ENCODE peak calls at places on chromosomes 6 and 20, in six cellular contexts. One of them, this sample, is unnamed.

GRCh38 chr20:25084616-25085187 is 2.8 kb upstream of the VSX1 start:
- DNase-seq in Calu3: no peak
- DNase-seq in H9: peak
- DNase-seq in stimulated activated CD8-positive, alpha-beta memory T cell treated with anti-CD3 and anti-CD28 coated beads, Interleukin-12 subunit alpha, Interleukin-12 subunit beta, amount 100 ng/mL, for 4 hours: no peak
- DNase-seq in NCI-H1436: no peak
- DNase-seq in left lung: peak
- DNase-seq in this sample: peak

GRCh38 chr20:43720007-43720406 is 6.8 kb downstream of the GTSF1L start:
- DNase-seq in Calu3: no peak
- DNase-seq in H9: no peak
- DNase-seq in stimulated activated CD8-positive, alpha-beta memory T cell treated with anti-CD3 and anti-CD28 coated beads, Interleukin-12 subunit alpha, Interleukin-12 subunit beta, amount 100 ng/mL, for 4 hours: no peak
- DNase-seq in NCI-H1436: no peak
- DNase-seq in left lung: no peak
- DNase-seq in this sample: no peak

GRCh38 chr6:116314878-116315277 is 35.1 kb upstream of the TSPYL1 start:
- DNase-seq in Calu3: peak
- DNase-seq in H9: no peak
- DNase-seq in stimulated activated CD8-positive, alpha-beta memory T cell treated with anti-CD3 and anti-CD28 coated beads, Interleukin-12 subunit alpha, Interleukin-12 subunit beta, amount 100 ng/mL, for 4 hours: no peak
- DNase-seq in NCI-H1436: no peak
- DNase-seq in left lung: no peak
- DNase-seq in this sample: no peak

GRCh38 chr20:17938889-17939619 is 29.5 kb downstream of the SNX5 start:
- DNase-seq in Calu3: peak
- DNase-seq in H9: peak
- DNase-seq in stimulated activated CD8-positive, alpha-beta memory T cell treated with anti-CD3 and anti-CD28 coated beads, Interleukin-12 subunit alpha, Interleukin-12 subunit beta, amount 100 ng/mL, for 4 hours: peak
- DNase-seq in NCI-H1436: peak
- DNase-seq in left lung: no peak
- DNase-seq in this sample: peak

GRCh38 chr20:38961530-38962043 is 557 bp upstream of the DHX35 start:
- DNase-seq in Calu3: peak
- DNase-seq in H9: no peak
- DNase-seq in stimulated activated CD8-positive, alpha-beta memory T cell treated with anti-CD3 and anti-CD28 coated beads, Interleukin-12 subunit alpha, Interleukin-12 subunit beta, amount 100 ng/mL, for 4 hours: no peak
- DNase-seq in NCI-H1436: peak
- DNase-seq in left lung: no peak
- DNase-seq in this sample: no peak

GRCh38 chr6:158205220-158205944 is 37.2 kb downstream of the GTF2H5 start:
- DNase-seq in Calu3: peak
- DNase-seq in H9: peak
- DNase-seq in stimulated activated CD8-positive, alpha-beta memory T cell treated with anti-CD3 and anti-CD28 coated beads, Interleukin-12 subunit alpha, Interleukin-12 subunit beta, amount 100 ng/mL, for 4 hours: no peak
- DNase-seq in NCI-H1436: no peak
- DNase-seq in left lung: no peak
- DNase-seq in this sample: peak

GRCh38 chr20:16064991-16065707 is 508.1 kb downstream of the KIF16B start:
- DNase-seq in Calu3: no peak
- DNase-seq in H9: no peak
- DNase-seq in stimulated activated CD8-positive, alpha-beta memory T cell treated with anti-CD3 and anti-CD28 coated beads, Interleukin-12 subunit alpha, Interleukin-12 subunit beta, amount 100 ng/mL, for 4 hours: no peak
- DNase-seq in NCI-H1436: no peak
- DNase-seq in left lung: no peak
- DNase-seq in this sample: no peak

GRCh38 chr6:30740993-30741784 is 1.3 kb downstream of the FLOT1 start:
- DNase-seq in Calu3: no peak
- DNase-seq in H9: no peak
- DNase-seq in stimulated activated CD8-positive, alpha-beta memory T cell treated with anti-CD3 and anti-CD28 coated beads, Interleukin-12 subunit alpha, Interleukin-12 subunit beta, amount 100 ng/mL, for 4 hours: no peak
- DNase-seq in NCI-H1436: no peak
- DNase-seq in left lung: no peak
- DNase-seq in this sample: no peak

GRCh38 chr20:45088247-45088646 is 12.7 kb downstream of the KCNS1 start:
- DNase-seq in Calu3: no peak
- DNase-seq in H9: no peak
- DNase-seq in stimulated activated CD8-positive, alpha-beta memory T cell treated with anti-CD3 and anti-CD28 coated beads, Interleukin-12 subunit alpha, Interleukin-12 subunit beta, amount 100 ng/mL, for 4 hours: no peak
- DNase-seq in NCI-H1436: no peak
- DNase-seq in left lung: no peak
- DNase-seq in this sample: no peak

GRCh38 chr6:133368664-133369063 is 127.5 kb downstream of the EYA4 start:
- DNase-seq in Calu3: no peak
- DNase-seq in H9: no peak
- DNase-seq in stimulated activated CD8-positive, alpha-beta memory T cell treated with anti-CD3 and anti-CD28 coated beads, Interleukin-12 subunit alpha, Interleukin-12 subunit beta, amount 100 ng/mL, for 4 hours: no peak
- DNase-seq in NCI-H1436: peak
- DNase-seq in left lung: no peak
- DNase-seq in this sample: no peak

GRCh38 chr6:34142599-34142998 is 3.3 kb downstream of the GRM4 start:
- DNase-seq in Calu3: no peak
- DNase-seq in H9: peak
- DNase-seq in stimulated activated CD8-positive, alpha-beta memory T cell treated with anti-CD3 and anti-CD28 coated beads, Interleukin-12 subunit alpha, Interleukin-12 subunit beta, amount 100 ng/mL, for 4 hours: no peak
- DNase-seq in NCI-H1436: no peak
- DNase-seq in left lung: peak
- DNase-seq in this sample: peak

GRCh38 chr20:1210501-1210900 is 7.2 kb downstream of the C20orf202 start:
- DNase-seq in Calu3: no peak
- DNase-seq in H9: no peak
- DNase-seq in stimulated activated CD8-positive, alpha-beta memory T cell treated with anti-CD3 and anti-CD28 coated beads, Interleukin-12 subunit alpha, Interleukin-12 subunit beta, amount 100 ng/mL, for 4 hours: no peak
- DNase-seq in NCI-H1436: no peak
- DNase-seq in left lung: no peak
- DNase-seq in this sample: no peak

GRCh38 chr6:22332726-22333125 is 35.9 kb upstream of the PRL start:
- DNase-seq in Calu3: no peak
- DNase-seq in H9: no peak
- DNase-seq in stimulated activated CD8-positive, alpha-beta memory T cell treated with anti-CD3 and anti-CD28 coated beads, Interleukin-12 subunit alpha, Interleukin-12 subunit beta, amount 100 ng/mL, for 4 hours: no peak
- DNase-seq in NCI-H1436: no peak
- DNase-seq in left lung: no peak
- DNase-seq in this sample: no peak

GRCh38 chr6:109079981-109080380 is 14.7 kb downstream of the SESN1 start:
- DNase-seq in Calu3: no peak
- DNase-seq in H9: no peak
- DNase-seq in stimulated activated CD8-positive, alpha-beta memory T cell treated with anti-CD3 and anti-CD28 coated beads, Interleukin-12 subunit alpha, Interleukin-12 subunit beta, amount 100 ng/mL, for 4 hours: no peak
- DNase-seq in NCI-H1436: no peak
- DNase-seq in left lung: no peak
- DNase-seq in this sample: no peak

GRCh38 chr6:156013155-156013554 is 557.5 kb upstream of the NOX3 start:
- DNase-seq in Calu3: no peak
- DNase-seq in H9: no peak
- DNase-seq in stimulated activated CD8-positive, alpha-beta memory T cell treated with anti-CD3 and anti-CD28 coated beads, Interleukin-12 subunit alpha, Interleukin-12 subunit beta, amount 100 ng/mL, for 4 hours: no peak
- DNase-seq in NCI-H1436: no peak
- DNase-seq in left lung: no peak
- DNase-seq in this sample: no peak